ENCODE peak calls at places on chromosome 15, in five cellular contexts. One of them, this sample, is unnamed.

GRCh38 chr15:89801471-89802205 is 13.0 kb downstream of the ANPEP start:
- DNase-seq in ovary: no peak
- DNase-seq in mesenchymal stem cell: no peak
- DNase-seq in fibroblast of pulmonary artery: no peak
- DNase-seq in left lung: no peak
- DNase-seq in this sample: no peak

GRCh38 chr15:46266691-46267090 is 631.9 kb downstream of the SQOR start:
- DNase-seq in ovary: no peak
- DNase-seq in mesenchymal stem cell: no peak
- DNase-seq in fibroblast of pulmonary artery: no peak
- DNase-seq in left lung: no peak
- DNase-seq in this sample: no peak

GRCh38 chr15:52102468-52102867 is 10.1 kb downstream of the BCL2L10 start:
- DNase-seq in ovary: no peak
- DNase-seq in mesenchymal stem cell: peak; percentile 94
- DNase-seq in fibroblast of pulmonary artery: peak; percentile 92
- DNase-seq in left lung: no peak
- DNase-seq in this sample: no peak

GRCh38 chr15:39453500-39454073 is 127.3 kb upstream of the THBS1 start:
- DNase-seq in ovary: no peak
- DNase-seq in mesenchymal stem cell: peak; percentile 70
- DNase-seq in fibroblast of pulmonary artery: no peak
- DNase-seq in left lung: no peak
- DNase-seq in this sample: no peak

GRCh38 chr15:26564354-26564753 is 208.5 kb downstream of the GABRB3 start:
- DNase-seq in ovary: no peak
- DNase-seq in mesenchymal stem cell: no peak
- DNase-seq in fibroblast of pulmonary artery: no peak
- DNase-seq in left lung: no peak
- DNase-seq in this sample: no peak

GRCh38 chr15:94026458-94026967 is 204.8 kb upstream of the MCTP2 start:
- DNase-seq in ovary: no peak
- DNase-seq in mesenchymal stem cell: peak; percentile 77
- DNase-seq in fibroblast of pulmonary artery: peak; percentile 45
- DNase-seq in left lung: no peak
- DNase-seq in this sample: no peak

GRCh38 chr15:39581501-39582285 is 814 bp downstream of the THBS1 start:
- DNase-seq in ovary: peak; percentile 72
- DNase-seq in mesenchymal stem cell: peak; percentile 64
- DNase-seq in fibroblast of pulmonary artery: peak; percentile 71
- DNase-seq in left lung: peak; percentile 76
- DNase-seq in this sample: no peak

GRCh38 chr15:68289621-68290352 is 12.2 kb downstream of the FEM1B start:
- DNase-seq in ovary: no peak
- DNase-seq in mesenchymal stem cell: no peak
- DNase-seq in fibroblast of pulmonary artery: no peak
- DNase-seq in left lung: no peak
- DNase-seq in this sample: no peak

GRCh38 chr15:90376789-90377188 is 11.3 kb upstream of the IQGAP1 start:
- DNase-seq in ovary: no peak
- DNase-seq in mesenchymal stem cell: no peak
- DNase-seq in fibroblast of pulmonary artery: no peak
- DNase-seq in left lung: no peak
- DNase-seq in this sample: no peak

GRCh38 chr15:62125763-62126162 is 39.3 kb downstream of the C2CD4B start:
- DNase-seq in ovary: no peak
- DNase-seq in mesenchymal stem cell: peak; percentile 62
- DNase-seq in fibroblast of pulmonary artery: peak; percentile 87
- DNase-seq in left lung: no peak
- DNase-seq in this sample: peak; percentile 63

GRCh38 chr15:71329509-71330260 is 214.4 kb downstream of the THSD4 start:
- DNase-seq in ovary: no peak
- DNase-seq in mesenchymal stem cell: peak; percentile 22
- DNase-seq in fibroblast of pulmonary artery: peak; percentile 22
- DNase-seq in left lung: peak; percentile 47
- DNase-seq in this sample: no peak

GRCh38 chr15:90420488-90420850 is 32.4 kb downstream of the IQGAP1 start:
- DNase-seq in ovary: no peak
- DNase-seq in mesenchymal stem cell: no peak
- DNase-seq in fibroblast of pulmonary artery: no peak
- DNase-seq in left lung: no peak
- DNase-seq in this sample: no peak

GRCh38 chr15:63050737-63051700 is 8.5 kb downstream of the TPM1 start:
- DNase-seq in ovary: no peak
- DNase-seq in mesenchymal stem cell: peak; percentile 89
- DNase-seq in fibroblast of pulmonary artery: peak; percentile 79
- DNase-seq in left lung: no peak
- DNase-seq in this sample: peak; percentile 82

GRCh38 chr15:93043621-93044300 is 45.2 kb downstream of the RGMA start:
- DNase-seq in ovary: no peak
- DNase-seq in mesenchymal stem cell: no peak
- DNase-seq in fibroblast of pulmonary artery: no peak
- DNase-seq in left lung: no peak
- DNase-seq in this sample: no peak

GRCh38 chr15:79130535-79131130 is 40.1 kb upstream of the RASGRF1 start:
- DNase-seq in ovary: no peak
- DNase-seq in mesenchymal stem cell: no peak
- DNase-seq in fibroblast of pulmonary artery: no peak
- DNase-seq in left lung: no peak
- DNase-seq in this sample: no peak

GRCh38 chr15:74156678-74157411 is 16.7 kb upstream of the ISLR start:
- DNase-seq in ovary: no peak
- DNase-seq in mesenchymal stem cell: peak; percentile 79
- DNase-seq in fibroblast of pulmonary artery: peak; percentile 47
- DNase-seq in left lung: no peak
- DNase-seq in this sample: no peak

GRCh38 chr15:93028632-93029612 is 60.1 kb downstream of the RGMA start:
- DNase-seq in ovary: peak; percentile 83
- DNase-seq in mesenchymal stem cell: peak; percentile 75
- DNase-seq in fibroblast of pulmonary artery: peak; percentile 97
- DNase-seq in left lung: peak; percentile 88
- DNase-seq in this sample: no peak

GRCh38 chr15:77457619-77458265 is 37.1 kb downstream of the HMG20A start:
- DNase-seq in ovary: no peak
- DNase-seq in mesenchymal stem cell: peak; percentile 66
- DNase-seq in fibroblast of pulmonary artery: peak; percentile 52
- DNase-seq in left lung: no peak
- DNase-seq in this sample: no peak

GRCh38 chr15:67882487-67883227 is 42.8 kb upstream of the RNU6-1 start:
- DNase-seq in ovary: no peak
- DNase-seq in mesenchymal stem cell: peak; percentile 76
- DNase-seq in fibroblast of pulmonary artery: peak; percentile 45
- DNase-seq in left lung: no peak
- DNase-seq in this sample: no peak

GRCh38 chr15:61736792-61737191 is 323.5 kb downstream of the VPS13C start:
- DNase-seq in ovary: no peak
- DNase-seq in mesenchymal stem cell: no peak
- DNase-seq in fibroblast of pulmonary artery: no peak
- DNase-seq in left lung: no peak
- DNase-seq in this sample: no peak

GRCh38 chr15:60351066-60351465 is 46.7 kb downstream of the ANXA2 start:
- DNase-seq in ovary: no peak
- DNase-seq in mesenchymal stem cell: peak; percentile 26
- DNase-seq in fibroblast of pulmonary artery: no peak
- DNase-seq in left lung: no peak
- DNase-seq in this sample: no peak

GRCh38 chr15:58676766-58677165 is 72.7 kb downstream of the ADAM10 start:
- DNase-seq in ovary: no peak
- DNase-seq in mesenchymal stem cell: no peak
- DNase-seq in fibroblast of pulmonary artery: no peak
- DNase-seq in left lung: no peak
- DNase-seq in this sample: no peak

GRCh38 chr15:78004919-78005634 is 72.4 kb downstream of the TBC1D2B start:
- DNase-seq in ovary: peak; percentile 87
- DNase-seq in mesenchymal stem cell: peak; percentile 92
- DNase-seq in fibroblast of pulmonary artery: peak; percentile 94
- DNase-seq in left lung: peak; percentile 79
- DNase-seq in this sample: peak; percentile 96

GRCh38 chr15:40327338-40327917 is 3.9 kb downstream of the INAFM2 start:
- DNase-seq in ovary: no peak
- DNase-seq in mesenchymal stem cell: no peak
- DNase-seq in fibroblast of pulmonary artery: no peak
- DNase-seq in left lung: peak; percentile 26
- DNase-seq in this sample: no peak

GRCh38 chr15:51874751-51875644 is 45.5 kb downstream of the TMOD3 start:
- DNase-seq in ovary: no peak
- DNase-seq in mesenchymal stem cell: peak; percentile 98
- DNase-seq in fibroblast of pulmonary artery: peak; percentile 98
- DNase-seq in left lung: no peak
- DNase-seq in this sample: no peak

GRCh38 chr15:68681836-68682235 is 103.0 kb downstream of the CORO2B start:
- DNase-seq in ovary: no peak
- DNase-seq in mesenchymal stem cell: no peak
- DNase-seq in fibroblast of pulmonary artery: no peak
- DNase-seq in left lung: no peak
- DNase-seq in this sample: no peak

GRCh38 chr15:29924750-29925149 is 102.5 kb upstream of the TJP1 start:
- DNase-seq in ovary: no peak
- DNase-seq in mesenchymal stem cell: peak; percentile 61
- DNase-seq in fibroblast of pulmonary artery: peak; percentile 85
- DNase-seq in left lung: no peak
- DNase-seq in this sample: no peak

DNA sequence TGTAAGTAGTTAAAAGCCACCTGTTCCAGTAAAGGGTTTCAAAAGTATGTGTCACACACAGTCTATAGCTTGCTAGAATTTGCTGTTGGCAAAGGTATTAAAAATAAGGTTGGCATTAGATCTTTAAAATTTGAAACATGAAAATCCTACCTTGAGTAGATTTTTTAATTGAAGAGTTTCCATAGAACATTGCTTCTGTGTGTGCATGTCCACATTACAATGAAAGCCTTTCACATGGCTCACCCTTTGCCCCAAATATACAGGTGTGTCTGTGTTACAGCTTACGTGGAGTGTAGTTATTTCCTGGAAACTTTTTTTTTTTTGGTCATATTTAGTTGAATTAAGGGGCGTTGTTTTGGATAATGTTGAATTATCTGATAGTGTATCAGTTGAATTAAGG is 2.2 kb downstream of the ABHD17C start:
- DNase-seq in ovary: no peak
- DNase-seq in mesenchymal stem cell: no peak
- DNase-seq in fibroblast of pulmonary artery: no peak
- DNase-seq in left lung: no peak
- DNase-seq in this sample: no peak
- H3K4me3 ChIP-seq in ovary: no peak overlapping the region
- H3K4me3 ChIP-seq in mesenchymal stem cell: no peak overlapping the region
- H3K4me3 ChIP-seq in fibroblast of pulmonary artery: peak overlapping the region; percentile 82
- H3K4me3 ChIP-seq in left lung: no peak overlapping the region
- H3K4me3 ChIP-seq in this sample: peak overlapping the region; percentile 71

DNA sequence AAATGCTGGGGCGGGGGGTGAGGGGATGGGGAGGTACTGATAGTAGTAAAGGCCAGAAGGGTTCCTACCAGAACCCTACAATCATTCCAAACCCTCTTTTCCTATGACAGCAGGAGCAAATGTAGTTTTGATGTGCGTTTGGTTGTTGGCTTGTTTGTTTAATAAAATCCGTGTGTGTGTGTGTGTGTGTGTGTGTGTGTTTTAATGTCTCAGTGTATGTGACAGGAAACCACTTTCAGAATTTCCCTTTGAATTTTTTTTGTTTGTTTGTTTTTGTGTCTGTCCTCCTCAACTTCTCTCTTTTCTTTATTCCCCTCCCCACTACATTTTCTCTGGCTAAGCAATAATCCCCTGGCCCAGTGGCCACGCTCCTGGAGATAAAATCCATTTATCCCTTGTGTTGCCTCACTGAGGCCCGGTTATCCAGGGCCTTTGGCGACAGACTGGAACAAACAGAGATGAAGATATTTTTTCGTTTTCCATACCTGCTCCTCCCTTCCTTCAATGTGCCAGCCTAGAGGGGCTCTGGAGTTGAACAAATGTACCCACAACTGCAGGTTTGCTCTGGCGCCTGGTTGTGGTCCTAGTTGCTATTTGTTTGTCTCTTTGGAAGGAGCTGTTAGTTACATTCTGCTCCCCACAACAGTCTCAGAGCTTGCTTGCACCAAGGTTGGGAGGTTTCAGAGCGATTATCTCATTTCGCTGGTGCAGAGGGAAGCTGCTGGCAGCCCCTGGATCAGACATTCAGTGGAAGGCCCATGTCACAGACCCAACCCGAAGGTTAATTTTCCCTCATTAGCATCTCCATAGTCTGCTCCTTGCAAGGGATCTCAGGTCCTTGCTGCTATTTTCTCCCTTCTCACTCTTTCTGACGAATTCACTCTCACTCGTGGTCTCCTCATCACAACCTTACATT is 17.9 kb downstream of the NR2F2 start:
- DNase-seq in ovary: no peak
- DNase-seq in mesenchymal stem cell: peak; percentile 58
- DNase-seq in fibroblast of pulmonary artery: peak; percentile 30
- DNase-seq in left lung: no peak
- DNase-seq in this sample: no peak
- H3K4me3 ChIP-seq in ovary: peak overlapping the region; percentile 46
- H3K4me3 ChIP-seq in mesenchymal stem cell: no peak overlapping the region
- H3K4me3 ChIP-seq in fibroblast of pulmonary artery: no peak overlapping the region
- H3K4me3 ChIP-seq in left lung: no peak overlapping the region
- H3K4me3 ChIP-seq in this sample: no peak overlapping the region

GRCh38 chr15:33069161-33069560 is 125.4 kb downstream of the FMN1 start:
- DNase-seq in ovary: no peak
- DNase-seq in mesenchymal stem cell: no peak
- DNase-seq in fibroblast of pulmonary artery: no peak
- DNase-seq in left lung: no peak
- DNase-seq in this sample: no peak

GRCh38 chr15:33066584-33066983 is 127.9 kb downstream of the FMN1 start:
- DNase-seq in ovary: no peak
- DNase-seq in mesenchymal stem cell: no peak
- DNase-seq in fibroblast of pulmonary artery: no peak
- DNase-seq in left lung: no peak
- DNase-seq in this sample: no peak

GRCh38 chr15:33068531-33068990 is 126.0 kb downstream of the FMN1 start:
- DNase-seq in ovary: no peak
- DNase-seq in mesenchymal stem cell: peak; percentile 17
- DNase-seq in fibroblast of pulmonary artery: no peak
- DNase-seq in left lung: peak; percentile 83
- DNase-seq in this sample: peak; percentile 74

GRCh38 chr15:33068007-33068441 is 126.5 kb downstream of the FMN1 start:
- DNase-seq in ovary: no peak
- DNase-seq in mesenchymal stem cell: peak; percentile 37
- DNase-seq in fibroblast of pulmonary artery: no peak
- DNase-seq in left lung: peak; percentile 87
- DNase-seq in this sample: no peak

DNA sequence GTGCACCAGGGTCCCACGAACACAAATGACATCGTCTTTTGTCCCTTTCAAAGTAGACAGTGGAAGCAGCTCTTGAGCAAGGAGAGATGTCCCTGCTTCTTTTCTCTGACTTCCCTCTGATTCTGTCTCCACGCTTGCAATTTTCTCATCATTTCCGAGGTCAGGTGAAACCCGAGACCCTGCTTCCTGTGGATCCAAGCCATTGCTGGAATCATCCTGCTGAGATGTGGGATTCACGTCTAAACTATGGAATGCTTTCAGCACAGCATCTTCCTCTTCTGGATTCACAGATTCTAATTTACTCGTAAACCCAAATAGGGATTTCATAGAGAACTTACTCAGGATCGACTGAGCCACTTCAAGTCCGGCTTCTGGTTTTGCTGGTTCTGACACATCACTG is 127.1 kb downstream of the FMN1 start:
- DNase-seq in ovary: no peak
- DNase-seq in mesenchymal stem cell: peak; percentile 16
- DNase-seq in fibroblast of pulmonary artery: peak; percentile 19
- DNase-seq in left lung: no peak
- DNase-seq in this sample: no peak
- H3K4me3 ChIP-seq in ovary: peak overlapping the region; percentile 9
- H3K4me3 ChIP-seq in mesenchymal stem cell: no peak overlapping the region
- H3K4me3 ChIP-seq in fibroblast of pulmonary artery: no peak overlapping the region
- H3K4me3 ChIP-seq in left lung: peak overlapping the region; percentile 17
- H3K4me3 ChIP-seq in this sample: no peak overlapping the region

GRCh38 chr15:31227235-31227634 is 99.4 kb upstream of the KLF13 start:
- DNase-seq in ovary: no peak
- DNase-seq in mesenchymal stem cell: no peak
- DNase-seq in fibroblast of pulmonary artery: no peak
- DNase-seq in left lung: no peak
- DNase-seq in this sample: no peak
- H3K4me3 ChIP-seq in ovary: no peak overlapping the region
- H3K4me3 ChIP-seq in mesenchymal stem cell: no peak overlapping the region
- H3K4me3 ChIP-seq in fibroblast of pulmonary artery: no peak overlapping the region
- H3K4me3 ChIP-seq in left lung: no peak overlapping the region
- H3K4me3 ChIP-seq in this sample: no peak overlapping the region